ENCODE peak calls at places on chromosomes 2 and 18, in five cellular contexts. M is hepatocyte; V is head of caudate nucleus; B is activated CD8-positive, alpha-beta memory T cell treated with anti-CD3 and anti-CD28 coated beads, Interleukin-2, amount 50 U/mL, for 48 hours; N is fibroblast of the conjunctiva. U is an unnamed sample.

GRCh38 chr18:42414756-42415454 is 459.9 kb downstream of the PIK3C3 start:
- DNase-seq in B (no peak), N (no peak), V (no peak), M (peak), U (no peak)

GRCh38 chr18:10715791-10716190 is 190.0 kb downstream of the NAPG start:
- DNase-seq in N (peak), M (peak), V (no peak), B (no peak), U (no peak)

GRCh38 chr2:223238301-223238700 is 186.3 kb downstream of the KCNE4 start:
- DNase-seq in N (no peak), B (no peak), V (no peak), M (no peak), U (no peak)

GRCh38 chr2:96769816-96770215 is 9.1 kb downstream of the CNNM4 start:
- DNase-seq in B (no peak), M (no peak), V (peak), N (no peak), U (no peak)

GRCh38 chr2:75765798-75766197 is 55.1 kb upstream of the GCFC2 start:
- DNase-seq in M (no peak), B (no peak), V (no peak), N (no peak), U (no peak)

GRCh38 chr2:99635710-99636431 is 146.1 kb upstream of the REV1 start:
- DNase-seq in M (no peak), V (no peak), N (no peak), B (no peak), U (no peak)

GRCh38 chr2:37809525-37809924 is 115.6 kb upstream of the RMDN2 start:
- DNase-seq in M (peak), B (no peak), N (peak), V (no peak), U (no peak)

GRCh38 chr2:71950256-71951066 is 197.2 kb downstream of the CYP26B1 start:
- DNase-seq in N (no peak), M (no peak), B (no peak), V (no peak), U (no peak)

GRCh38 chr18:36533446-36534153 is 236.1 kb downstream of the FHOD3 start:
- DNase-seq in N (no peak), M (no peak), B (no peak), V (no peak), U (no peak)

GRCh38 chr2:95270541-95271081 is 3.6 kb upstream of the PROM2 start:
- DNase-seq in V (no peak), M (no peak), B (peak), N (no peak), U (no peak)

GRCh38 chr2:121088251-121089004 is 196.6 kb downstream of the TFCP2L1 start:
- DNase-seq in V (no peak), B (no peak), N (peak), M (peak), U (no peak)

GRCh38 chr2:5236308-5236707 is 455.9 kb upstream of the SOX11 start:
- DNase-seq in B (no peak), V (no peak), N (no peak), M (no peak), U (no peak)

GRCh38 chr2:43345391-43345813 is 119.0 kb upstream of the ZFP36L2 start:
- DNase-seq in N (no peak), M (no peak), B (no peak), V (no peak), U (no peak)

GRCh38 chr2:216170362-216170761 is 61.2 kb downstream of the XRCC5 start:
- DNase-seq in B (no peak), V (no peak), M (no peak), N (no peak), U (no peak)

GRCh38 chr2:15766911-15767597 is 173.3 kb upstream of the MYCN start:
- DNase-seq in M (no peak), N (no peak), V (no peak), B (no peak), U (no peak)

GRCh38 chr2:72150157-72150960 is 2.7 kb upstream of the CYP26B1 start:
- DNase-seq in M (peak), B (peak), N (peak), V (peak), U (peak)

GRCh38 chr2:127508025-127508620 is 18.2 kb downstream of the IWS1 start:
- DNase-seq in M (no peak), N (no peak), V (no peak), B (no peak), U (no peak)

GRCh38 chr2:239169311-239170048 is 231.3 kb downstream of the HDAC4 start:
- DNase-seq in N (no peak), V (peak), M (no peak), B (no peak), U (no peak)

GRCh38 chr2:86482034-86482433 is 40.9 kb downstream of the KDM3A start:
- DNase-seq in B (no peak), M (no peak), V (no peak), N (no peak), U (no peak)

GRCh38 chr2:36450466-36451196 is 95.1 kb downstream of the CRIM1 start:
- DNase-seq in B (no peak), N (peak), M (no peak), V (no peak), U (peak)

GRCh38 chr2:205555816-205556215 is 126.5 kb upstream of the NRP2 start:
- DNase-seq in B (no peak), V (no peak), N (no peak), M (no peak), U (no peak)

GRCh38 chr2:70923378-70924015 is 12.2 kb upstream of the ATP6V1B1 start:
- DNase-seq in V (no peak), B (peak), M (peak), N (no peak), U (no peak)

GRCh38 chr18:36409779-36410178 is 112.3 kb downstream of the FHOD3 start:
- DNase-seq in M (no peak), B (no peak), V (no peak), N (no peak), U (no peak)

GRCh38 chr2:9473985-9474360 is 378 bp upstream of the IAH1 start:
- DNase-seq in M (peak), V (peak), N (no peak), B (peak), U (no peak)

GRCh38 chr2:189512879-189513278 is 67.7 kb downstream of the SLC40A1 start:
- DNase-seq in M (no peak), B (no peak), N (no peak), V (no peak), U (no peak)

GRCh38 chr2:173488861-173489260 is 134.2 kb downstream of the CDCA7 start:
- DNase-seq in B (no peak), V (no peak), M (no peak), N (no peak), U (no peak)

GRCh38 chr2:227870710-227871374 is 589 bp upstream of the DAW1 start:
- DNase-seq in B (no peak), N (no peak), V (no peak), M (peak), U (no peak)

GRCh38 chr2:64679673-64680425 is 26.1 kb upstream of the SERTAD2 start:
- DNase-seq in N (no peak), V (no peak), M (no peak), B (no peak), U (no peak)

GRCh38 chr2:25310965-25311865 is 30.5 kb downstream of the DNMT3A start:
- DNase-seq in B (no peak), V (peak), M (no peak), N (no peak), U (no peak)

GRCh38 chr2:42569883-42570282 is 1.5 kb downstream of the MTA3 start:
- DNase-seq in B (no peak), V (no peak), M (no peak), N (no peak), U (no peak)

GRCh38 chr2:185876234-185876633 is 137.6 kb downstream of the FSIP2 start:
- DNase-seq in M (no peak), V (no peak), B (no peak), N (no peak), U (no peak)

U was measured in HFF-Myc.